ENCODE peak calls at places on chromosomes 16 and 17, in seven cellular contexts. One of them, this sample, is unnamed.

GRCh38 chr17:78589031-78589675 is 12.0 kb upstream of the DNAH17 start:
- DNase-seq in brain microvascular endothelial cell: no peak
- DNase-seq in pancreas: no peak
- DNase-seq in H9: no peak
- DNase-seq in suprapubic skin: no peak
- DNase-seq in lung: no peak
- DNase-seq in transverse colon: no peak
- DNase-seq in this sample: no peak

GRCh38 chr17:3946711-3947235 is 17.5 kb downstream of the ATP2A3 start:
- DNase-seq in suprapubic skin: no peak
- DNase-seq in pancreas: no peak
- DNase-seq in H9: no peak
- DNase-seq in brain microvascular endothelial cell: no peak
- DNase-seq in transverse colon: no peak
- DNase-seq in lung: no peak
- DNase-seq in this sample: no peak

GRCh38 chr16:50040028-50040427 is 15.0 kb downstream of the CNEP1R1 start:
- DNase-seq in H9: no peak
- DNase-seq in lung: no peak
- DNase-seq in brain microvascular endothelial cell: no peak
- DNase-seq in suprapubic skin: no peak
- DNase-seq in pancreas: no peak
- DNase-seq in transverse colon: no peak
- DNase-seq in this sample: no peak

GRCh38 chr17:81582341-81582740 is 30.2 kb upstream of the FAAP100 start:
- DNase-seq in lung: no peak
- DNase-seq in brain microvascular endothelial cell: peak; percentile 83
- DNase-seq in suprapubic skin: no peak
- DNase-seq in pancreas: no peak
- DNase-seq in H9: no peak
- DNase-seq in transverse colon: no peak
- DNase-seq in this sample: no peak

GRCh38 chr17:33038740-33039139 is 47.1 kb downstream of the SPACA3 start:
- DNase-seq in transverse colon: peak; percentile 41
- DNase-seq in brain microvascular endothelial cell: no peak
- DNase-seq in pancreas: no peak
- DNase-seq in H9: peak; percentile 90
- DNase-seq in lung: no peak
- DNase-seq in suprapubic skin: no peak
- DNase-seq in this sample: no peak

GRCh38 chr16:20336955-20337354 is 9.6 kb upstream of the GP2 start:
- DNase-seq in pancreas: no peak
- DNase-seq in brain microvascular endothelial cell: no peak
- DNase-seq in lung: no peak
- DNase-seq in H9: no peak
- DNase-seq in suprapubic skin: no peak
- DNase-seq in transverse colon: no peak
- DNase-seq in this sample: no peak

GRCh38 chr16:67720236-67720635 is 1.1 kb upstream of the GFOD2 start:
- DNase-seq in H9: no peak
- DNase-seq in suprapubic skin: no peak
- DNase-seq in brain microvascular endothelial cell: no peak
- DNase-seq in lung: no peak
- DNase-seq in transverse colon: no peak
- DNase-seq in pancreas: no peak
- DNase-seq in this sample: no peak

GRCh38 chr17:8126306-8127066 is 2.6 kb upstream of the HES7 start:
- DNase-seq in lung: no peak
- DNase-seq in transverse colon: peak; percentile 58
- DNase-seq in pancreas: peak; percentile 58
- DNase-seq in brain microvascular endothelial cell: no peak
- DNase-seq in suprapubic skin: no peak
- DNase-seq in H9: peak; percentile 75
- DNase-seq in this sample: no peak

GRCh38 chr17:39674702-39675389 is 6.6 kb downstream of the PNMT start:
- DNase-seq in transverse colon: peak; percentile 70
- DNase-seq in suprapubic skin: peak; percentile 61
- DNase-seq in pancreas: peak; percentile 68
- DNase-seq in lung: no peak
- DNase-seq in brain microvascular endothelial cell: no peak
- DNase-seq in H9: peak; percentile 58
- DNase-seq in this sample: no peak

GRCh38 chr17:74481621-74482020 is 15.2 kb downstream of the CD300A start:
- DNase-seq in transverse colon: no peak
- DNase-seq in brain microvascular endothelial cell: no peak
- DNase-seq in lung: no peak
- DNase-seq in pancreas: no peak
- DNase-seq in H9: no peak
- DNase-seq in suprapubic skin: no peak
- DNase-seq in this sample: no peak

GRCh38 chr16:81071816-81072215 is 5.2 kb downstream of the C16orf46 start:
- DNase-seq in H9: no peak
- DNase-seq in brain microvascular endothelial cell: peak; percentile 7
- DNase-seq in pancreas: no peak
- DNase-seq in lung: no peak
- DNase-seq in suprapubic skin: no peak
- DNase-seq in transverse colon: no peak
- DNase-seq in this sample: no peak

GRCh38 chr17:62856594-62856993 is 48.5 kb upstream of the MARCHF10 start:
- DNase-seq in suprapubic skin: no peak
- DNase-seq in transverse colon: no peak
- DNase-seq in H9: no peak
- DNase-seq in brain microvascular endothelial cell: no peak
- DNase-seq in pancreas: no peak
- DNase-seq in lung: no peak
- DNase-seq in this sample: no peak

GRCh38 chr16:11333696-11334095 is 11.6 kb upstream of the RMI2 start:
- DNase-seq in brain microvascular endothelial cell: no peak
- DNase-seq in H9: no peak
- DNase-seq in pancreas: no peak
- DNase-seq in transverse colon: no peak
- DNase-seq in suprapubic skin: no peak
- DNase-seq in lung: no peak
- DNase-seq in this sample: no peak

GRCh38 chr16:70646260-70647241 is at the start of gene IL34:
- DNase-seq in suprapubic skin: no peak
- DNase-seq in transverse colon: no peak
- DNase-seq in brain microvascular endothelial cell: peak; percentile 80
- DNase-seq in pancreas: peak; percentile 25
- DNase-seq in H9: peak; percentile 26
- DNase-seq in lung: no peak
- DNase-seq in this sample: no peak

GRCh38 chr16:23286131-23286532 is 16.0 kb upstream of the SCNN1B start:
- DNase-seq in suprapubic skin: no peak
- DNase-seq in lung: no peak
- DNase-seq in pancreas: no peak
- DNase-seq in H9: no peak
- DNase-seq in transverse colon: no peak
- DNase-seq in brain microvascular endothelial cell: peak; percentile 65
- DNase-seq in this sample: no peak

GRCh38 chr17:39077874-39078273 is 73.6 kb downstream of the PLXDC1 start:
- DNase-seq in suprapubic skin: no peak
- DNase-seq in lung: no peak
- DNase-seq in pancreas: no peak
- DNase-seq in transverse colon: no peak
- DNase-seq in brain microvascular endothelial cell: no peak
- DNase-seq in H9: no peak
- DNase-seq in this sample: no peak

GRCh38 chr16:66849021-66849420 is 4.8 kb downstream of the CA7 start:
- DNase-seq in lung: no peak
- DNase-seq in brain microvascular endothelial cell: no peak
- DNase-seq in suprapubic skin: peak; percentile 16
- DNase-seq in pancreas: no peak
- DNase-seq in transverse colon: no peak
- DNase-seq in H9: no peak
- DNase-seq in this sample: no peak

GRCh38 chr16:27195941-27196595 is 7.3 kb upstream of the KDM8 start:
- DNase-seq in brain microvascular endothelial cell: no peak
- DNase-seq in pancreas: no peak
- DNase-seq in H9: no peak
- DNase-seq in transverse colon: no peak
- DNase-seq in suprapubic skin: no peak
- DNase-seq in lung: no peak
- DNase-seq in this sample: peak; percentile 25

GRCh38 chr16:51773051-51773450 is 622.0 kb upstream of the SALL1 start:
- DNase-seq in lung: no peak
- DNase-seq in brain microvascular endothelial cell: no peak
- DNase-seq in transverse colon: no peak
- DNase-seq in pancreas: no peak
- DNase-seq in H9: peak; percentile 58
- DNase-seq in suprapubic skin: no peak
- DNase-seq in this sample: no peak

GRCh38 chr17:47820023-47820789 is 1.4 kb downstream of the OSBPL7 start:
- DNase-seq in brain microvascular endothelial cell: no peak
- DNase-seq in suprapubic skin: no peak
- DNase-seq in lung: peak; percentile 51
- DNase-seq in pancreas: peak; percentile 34
- DNase-seq in transverse colon: peak; percentile 85
- DNase-seq in H9: no peak
- DNase-seq in this sample: no peak

GRCh38 chr16:67865318-67865717 is 7.5 kb upstream of the EDC4 start:
- DNase-seq in lung: no peak
- DNase-seq in suprapubic skin: no peak
- DNase-seq in brain microvascular endothelial cell: peak; percentile 18
- DNase-seq in transverse colon: peak; percentile 27
- DNase-seq in H9: peak; percentile 65
- DNase-seq in pancreas: no peak
- DNase-seq in this sample: no peak

GRCh38 chr16:6777624-6778023 is 555.0 kb upstream of the RBFOX1 start:
- DNase-seq in transverse colon: no peak
- DNase-seq in pancreas: no peak
- DNase-seq in lung: no peak
- DNase-seq in brain microvascular endothelial cell: no peak
- DNase-seq in suprapubic skin: no peak
- DNase-seq in H9: no peak
- DNase-seq in this sample: no peak
- H3K27ac ChIP-seq in transverse colon: no peak overlapping the region
- H3K27ac ChIP-seq in pancreas: no peak overlapping the region
- H3K27ac ChIP-seq in lung: no peak overlapping the region
- H3K27ac ChIP-seq in brain microvascular endothelial cell: no peak overlapping the region
- H3K27ac ChIP-seq in suprapubic skin: no peak overlapping the region
- H3K27ac ChIP-seq in H9: no peak overlapping the region
- H3K27ac ChIP-seq in this sample: no peak overlapping the region

GRCh38 chr17:69056179-69056823 is 4.4 kb downstream of the ABCA9 start:
- DNase-seq in H9: no peak
- DNase-seq in pancreas: no peak
- DNase-seq in suprapubic skin: no peak
- DNase-seq in transverse colon: no peak
- DNase-seq in lung: no peak
- DNase-seq in brain microvascular endothelial cell: no peak
- DNase-seq in this sample: no peak

GRCh38 chr17:69057280-69057679 is 3.4 kb downstream of the ABCA9 start:
- DNase-seq in pancreas: no peak
- DNase-seq in suprapubic skin: no peak
- DNase-seq in H9: no peak
- DNase-seq in transverse colon: no peak
- DNase-seq in brain microvascular endothelial cell: no peak
- DNase-seq in lung: no peak
- DNase-seq in this sample: no peak

GRCh38 chr17:69060835-69061234 is at the start of gene ABCA9:
- DNase-seq in lung: no peak
- DNase-seq in pancreas: no peak
- DNase-seq in brain microvascular endothelial cell: peak; percentile 82
- DNase-seq in H9: no peak
- DNase-seq in suprapubic skin: no peak
- DNase-seq in transverse colon: no peak
- DNase-seq in this sample: no peak

GRCh38 chr17:69059458-69060205 is 1.1 kb downstream of the ABCA9 start:
- DNase-seq in pancreas: no peak
- DNase-seq in suprapubic skin: no peak
- DNase-seq in transverse colon: no peak
- DNase-seq in lung: no peak
- DNase-seq in H9: no peak
- DNase-seq in brain microvascular endothelial cell: peak; percentile 29
- DNase-seq in this sample: no peak

GRCh38 chr17:69058165-69058564 is 2.6 kb downstream of the ABCA9 start:
- DNase-seq in transverse colon: no peak
- DNase-seq in pancreas: no peak
- DNase-seq in brain microvascular endothelial cell: no peak
- DNase-seq in lung: no peak
- DNase-seq in suprapubic skin: no peak
- DNase-seq in H9: peak; percentile 46
- DNase-seq in this sample: no peak
- TF ChIP-seq CTCF in transverse colon: peak; percentile 40
- TF ChIP-seq CTCF in pancreas: no peak
- TF ChIP-seq CTCF in brain microvascular endothelial cell: peak; percentile 21
- TF ChIP-seq CTCF in lung: no peak
- TF ChIP-seq CTCF in suprapubic skin: no peak
- TF ChIP-seq CTCF in H9: peak; percentile 66
- TF ChIP-seq CTCF in this sample: no peak

DNA sequence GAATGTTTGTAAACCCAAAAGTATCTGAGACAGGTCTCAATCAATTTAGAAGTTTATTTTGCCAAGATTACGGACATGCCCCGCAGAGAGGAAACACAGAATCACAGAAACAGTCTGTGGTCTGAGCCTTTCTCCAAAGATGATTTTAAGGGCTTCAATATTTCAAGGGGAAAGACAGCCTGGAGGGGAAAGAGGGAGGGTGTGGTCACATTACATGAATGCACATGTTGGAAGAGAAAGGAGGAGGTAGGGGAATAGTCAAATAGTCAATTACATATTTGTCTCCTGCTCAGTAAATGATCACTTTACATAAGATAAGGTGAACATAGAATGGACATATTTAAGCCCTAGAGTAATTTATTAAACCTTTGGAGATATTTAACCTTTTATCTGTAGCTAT is 12.3 kb downstream of the UNC45B start:
- DNase-seq in lung: no peak
- DNase-seq in H9: no peak
- DNase-seq in transverse colon: no peak
- DNase-seq in brain microvascular endothelial cell: no peak
- DNase-seq in pancreas: no peak
- DNase-seq in suprapubic skin: no peak
- DNase-seq in this sample: no peak
- H3K27me3 ChIP-seq in lung: no peaks in the 10 kb centered on the region
- H3K27me3 ChIP-seq in H9: no peaks in the 10 kb centered on the region
- H3K27me3 ChIP-seq in transverse colon: no peaks in the 10 kb centered on the region
- H3K27me3 ChIP-seq in brain microvascular endothelial cell: no peaks in the 10 kb centered on the region
- H3K27me3 ChIP-seq in pancreas: no peaks in the 10 kb centered on the region
- H3K27me3 ChIP-seq in suprapubic skin: peaks cover 10% of the 10 kb centered on the region
- H3K27me3 ChIP-seq in this sample: no peaks in the 10 kb centered on the region

DNA sequence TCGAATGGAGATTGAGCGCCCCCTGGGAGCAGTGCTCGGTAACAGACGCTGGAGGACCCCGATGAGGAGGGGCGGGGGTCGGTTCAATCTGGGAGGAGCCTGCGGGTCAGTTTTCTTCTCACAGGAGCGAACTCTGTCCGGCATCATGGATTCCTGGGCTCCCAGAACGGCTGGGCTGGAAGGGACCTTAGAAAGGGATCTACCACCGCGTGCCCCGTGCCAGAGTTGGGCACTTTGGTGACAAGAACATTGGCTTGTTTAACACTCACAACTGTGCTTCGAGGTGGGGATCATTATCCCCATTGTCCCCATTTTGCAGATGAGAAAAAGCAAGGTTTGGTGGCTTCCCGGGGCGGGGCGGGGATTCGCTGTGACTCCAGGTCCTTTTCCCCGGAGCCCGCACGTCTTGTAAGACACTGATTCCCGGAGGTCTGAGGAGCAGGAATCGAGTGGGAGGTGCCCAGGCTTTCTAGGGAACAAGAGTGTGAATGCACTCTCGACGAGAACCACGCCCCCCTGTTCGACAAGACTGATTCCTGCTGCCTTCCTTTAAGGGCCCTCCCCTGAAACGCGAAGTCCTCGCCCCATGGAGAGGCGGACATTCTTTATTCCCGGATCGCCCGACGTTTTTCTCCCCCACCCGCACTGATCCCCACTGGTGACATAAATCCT is 1.5 kb upstream of the FBXL19 start:
- DNase-seq in pancreas: peak; percentile 92
- DNase-seq in lung: peak; percentile 92
- DNase-seq in transverse colon: peak; percentile 93
- DNase-seq in brain microvascular endothelial cell: peak; percentile 90
- DNase-seq in H9: peak; percentile 95
- DNase-seq in suprapubic skin: peak; percentile 97
- DNase-seq in this sample: peak; percentile 89
- H3K27ac ChIP-seq in pancreas: peak overlapping the region; percentile 71
- H3K27ac ChIP-seq in lung: peak overlapping the region; percentile 84
- H3K27ac ChIP-seq in transverse colon: peak overlapping the region; percentile 93
- H3K27ac ChIP-seq in brain microvascular endothelial cell: peak overlapping the region; percentile 44
- H3K27ac ChIP-seq in H9: no peak overlapping the region
- H3K27ac ChIP-seq in suprapubic skin: peak overlapping the region; percentile 93
- H3K27ac ChIP-seq in this sample: peak overlapping the region; percentile 45